ENCODE peak calls at places on chromosomes 11 and 22, in five cellular contexts. N is adrenal gland, B is cardiac fibroblast, S is mesenchymal stem cell, J is sigmoid colon. M is an unnamed sample.

GRCh38 chr11:66851698-66852465 is 5.0 kb upstream of the LRFN4 start:
- DNase-seq in N (no peak), J (peak), S (no peak), B (no peak), M (no peak)

GRCh38 chr11:66950113-66950535 is 8.1 kb downstream of the PC start:
- DNase-seq in S (peak), J (peak), B (peak), N (peak), M (peak)

GRCh38 chr11:60753309-60753708 is 3.4 kb upstream of the MS4A15 start:
- DNase-seq in S (no peak), J (no peak), B (no peak), N (no peak), M (no peak)

GRCh38 chr11:24635588-24636290 is 138.9 kb downstream of the LUZP2 start:
- DNase-seq in B (no peak), S (peak), N (no peak), J (no peak), M (no peak)

GRCh38 chr22:43393132-43393844 is 18.5 kb upstream of the MPPED1 start:
- DNase-seq in N (no peak), B (no peak), J (no peak), S (no peak), M (no peak)

GRCh38 chr11:69377953-69378302 is 84.0 kb downstream of the MYEOV start:
- DNase-seq in B (no peak), J (peak), S (no peak), N (no peak), M (no peak)

GRCh38 chr22:45977003-45977395 is at the start of gene WNT7B:
- DNase-seq in S (no peak), N (no peak), J (no peak), B (no peak), M (no peak)

GRCh38 chr22:49544286-49544685 is 283.4 kb downstream of the BRD1 start:
- DNase-seq in N (no peak), S (no peak), B (no peak), J (peak), M (no peak)

GRCh38 chr11:92475316-92475715 is 250.7 kb downstream of the FAT3 start:
- DNase-seq in B (no peak), S (no peak), J (no peak), N (no peak), M (no peak)

GRCh38 chr11:121487191-121487590 is 34.4 kb upstream of the SORL1-AS1 start:
- DNase-seq in B (no peak), S (no peak), J (no peak), N (no peak), M (no peak)

GRCh38 chr11:116328410-116328809 is 444.4 kb downstream of the BUD13 start:
- DNase-seq in N (no peak), J (no peak), B (no peak), S (no peak), M (no peak)

GRCh38 chr11:130897262-130898182 is 18.8 kb downstream of the SNX19 start:
- DNase-seq in S (no peak), J (peak), B (peak), N (peak), M (peak)

GRCh38 chr11:67301951-67302516 is 1.3 kb upstream of the SSH3 start:
- DNase-seq in S (peak), B (peak), J (peak), N (peak), M (peak)

GRCh38 chr11:102518296-102519094 is 12.1 kb downstream of the MMP7 start:
- DNase-seq in S (no peak), B (peak), N (no peak), J (no peak), M (no peak)

GRCh38 chr11:61545341-61545740 is 35.5 kb downstream of the SYT7 start:
- DNase-seq in S (no peak), J (no peak), N (no peak), B (no peak), M (peak)

GRCh38 chr11:113519989-113520613 is 44.9 kb upstream of the DRD2 start:
- DNase-seq in S (no peak), B (no peak), N (no peak), J (no peak), M (no peak)

GRCh38 chr11:43580735-43581369 is 99.7 kb upstream of the HSD17B12 start:
- DNase-seq in B (peak), J (no peak), S (no peak), N (no peak), M (no peak)

GRCh38 chr11:111793863-111794262 is 27.7 kb upstream of the PPP2R1B start:
- DNase-seq in B (peak), N (peak), S (no peak), J (no peak), M (peak)

GRCh38 chr22:46090051-46090591 is 60.2 kb upstream of the PPARA start:
- DNase-seq in N (peak), J (peak), B (no peak), S (no peak), M (no peak)

GRCh38 chr22:29081499-29082236 is 8.8 kb downstream of the KREMEN1 start:
- DNase-seq in N (peak), J (no peak), S (no peak), B (no peak), M (no peak)

GRCh38 chr11:27524155-27524554 is 17.6 kb upstream of the LIN7C start:
- DNase-seq in N (no peak), S (peak), J (no peak), B (peak), M (peak)

GRCh38 chr22:40721266-40721665 is 42.0 kb downstream of the MCHR1 start:
- DNase-seq in J (no peak), N (no peak), B (no peak), S (peak), M (peak)

GRCh38 chr11:120346233-120346632 is 10.0 kb downstream of the ARHGEF12 start:
- DNase-seq in J (no peak), S (no peak), N (no peak), B (no peak), M (no peak)

GRCh38 chr11:111367411-111368284 is 11.4 kb downstream of the POU2AF1 start:
- DNase-seq in J (no peak), B (no peak), S (no peak), N (no peak), M (no peak)

GRCh38 chr11:95245038-95245437 is 14.0 kb upstream of the SESN3 start:
- DNase-seq in B (peak), N (no peak), S (peak), J (no peak), M (peak)

GRCh38 chr11:120900642-120901041 is 123.3 kb upstream of the TBCEL start:
- DNase-seq in N (no peak), J (no peak), S (no peak), B (no peak), M (no peak)

GRCh38 chr11:10204021-10204420 is 90.0 kb downstream of the SBF2 start:
- DNase-seq in N (no peak), J (no peak), S (no peak), B (no peak), M (no peak)

GRCh38 chr11:73288197-73288872 is 16.2 kb downstream of the P2RY6 start:
- DNase-seq in N (no peak), B (no peak), J (no peak), S (no peak), M (no peak)

GRCh38 chr22:43515902-43516301 is 104.1 kb downstream of the MPPED1 start:
- DNase-seq in S (no peak), N (no peak), J (no peak), B (no peak), M (no peak)

GRCh38 chr11:109423114-109423859 is 1.3 kb downstream of the C11orf87 start:
- DNase-seq in S (peak), N (no peak), B (peak), J (no peak), M (peak)

GRCh38 chr11:94183886-94184264 is 55.2 kb downstream of the PANX1 start:
- DNase-seq in N (peak), J (peak), B (peak), S (peak), M (peak)

GRCh38 chr22:42316988-42317387 is 46.5 kb upstream of the TCF20 start:
- DNase-seq in B (peak), S (no peak), J (peak), N (no peak), M (peak)

GRCh38 chr11:62501432-62501891 is 45.1 kb downstream of the AHNAK start:
- DNase-seq in B (peak), N (no peak), J (peak), S (no peak), M (peak)

GRCh38 chr22:27419473-27419872 is 382.1 kb downstream of the MN1 start:
- DNase-seq in N (no peak), S (no peak), B (peak), J (no peak), M (no peak)

GRCh38 chr22:35318346-35319215 is 18.9 kb downstream of the TOM1 start:
- DNase-seq in N (peak), S (no peak), J (no peak), B (no peak), M (no peak)

GRCh38 chr11:86116996-86117705 is 48.3 kb upstream of the PICALM start:
- DNase-seq in B (peak), N (no peak), J (no peak), S (no peak), M (peak)

GRCh38 chr11:86118201-86118600 is 49.3 kb upstream of the PICALM start:
- DNase-seq in S (no peak), N (no peak), J (no peak), B (no peak), M (no peak)

GRCh38 chr11:86117706-86118050 is 48.8 kb upstream of the PICALM start:
- DNase-seq in S (no peak), J (no peak), B (no peak), N (no peak), M (no peak)

GRCh38 chr11:86115542-86116385 is 46.9 kb upstream of the PICALM start:
- DNase-seq in N (no peak), S (no peak), J (no peak), B (no peak), M (peak)

DNA sequence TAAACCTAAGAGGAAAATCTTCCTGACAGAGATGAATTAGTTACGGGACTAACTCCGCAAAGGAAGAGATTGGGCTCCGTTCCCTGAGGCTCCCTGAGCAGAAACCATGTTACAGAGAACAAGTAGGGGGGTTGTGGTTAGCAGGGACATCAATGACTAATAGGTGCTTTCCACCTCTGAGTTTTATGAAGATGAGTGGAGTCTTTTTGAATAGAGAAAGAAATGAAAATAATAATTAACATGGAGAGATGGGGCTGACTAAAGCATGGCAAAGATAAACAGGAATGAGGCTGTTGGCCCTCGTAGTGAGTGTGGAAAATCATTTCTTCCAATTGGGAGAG is 47.5 kb upstream of the PICALM start:
- DNase-seq in S (peak), N (no peak), B (peak), J (no peak), M (peak)
- H3K4me3 ChIP-seq in S (no peak), N (no peak), B (no peak), J (no peak), M (no peak)

GRCh38 chr11:34050536-34050935 is 995 bp upstream of the CAPRIN1 start:
- DNase-seq in B (peak), N (no peak), J (no peak), S (peak), M (peak)

GRCh38 chr11:34050967-34051348 is 573 bp upstream of the CAPRIN1 start:
- DNase-seq in S (peak), B (no peak), N (no peak), J (no peak), M (peak)

GRCh38 chr11:34052608-34053160 is 1.2 kb downstream of the CAPRIN1 start:
- DNase-seq in N (no peak), S (peak), J (peak), B (no peak), M (no peak)

GRCh38 chr11:34052036-34052607 is 591 bp downstream of the CAPRIN1 start:
- DNase-seq in N (peak), S (peak), B (peak), J (peak), M (peak)

DNA sequence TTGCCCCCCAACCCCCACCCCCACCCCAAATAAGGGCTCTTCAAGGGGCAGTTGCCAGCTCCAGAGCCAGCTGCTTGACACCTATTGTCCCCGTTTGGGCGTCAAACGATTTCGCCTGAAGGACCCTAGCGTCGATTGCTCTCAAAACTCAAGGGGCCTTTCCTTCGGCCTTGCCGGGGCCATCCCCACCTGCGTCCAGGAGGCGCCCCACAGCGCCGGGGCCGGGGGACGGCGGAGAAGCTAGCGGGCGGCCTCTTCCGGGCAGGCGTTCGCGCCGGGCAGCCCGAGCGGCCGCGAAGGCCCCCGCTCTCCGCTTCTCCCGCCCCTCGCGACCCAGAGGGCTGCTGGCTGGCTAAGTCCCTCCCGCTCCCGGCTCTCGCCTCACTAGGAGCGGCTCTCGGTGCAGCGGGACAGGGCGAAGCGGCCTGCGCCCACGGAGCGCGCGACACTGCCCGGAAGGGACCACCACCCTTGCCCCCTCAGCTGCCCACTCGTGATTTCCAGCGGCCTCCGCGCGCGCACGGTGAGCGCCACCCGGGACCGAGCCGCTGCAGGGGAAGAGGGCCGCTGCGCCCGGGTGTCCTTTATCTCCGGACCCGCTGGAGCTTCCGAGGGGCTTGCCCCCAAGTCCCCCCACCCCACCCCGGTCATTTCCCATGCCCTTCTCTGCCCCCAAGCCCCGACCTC is at the start of gene CAPRIN1:
- DNase-seq in N (peak), J (peak), S (peak), B (peak), M (peak)
- H3K4me3 ChIP-seq in N (peak), J (peak), S (peak), B (peak), M (peak)

GRCh38 chr11:18791175-18792065 is at the start of gene PTPN5:
- DNase-seq in S (no peak), J (no peak), B (no peak), N (no peak), M (peak)
- H3K4me3 ChIP-seq in S (peak), J (peak), B (no peak), N (peak), M (peak)

DNA sequence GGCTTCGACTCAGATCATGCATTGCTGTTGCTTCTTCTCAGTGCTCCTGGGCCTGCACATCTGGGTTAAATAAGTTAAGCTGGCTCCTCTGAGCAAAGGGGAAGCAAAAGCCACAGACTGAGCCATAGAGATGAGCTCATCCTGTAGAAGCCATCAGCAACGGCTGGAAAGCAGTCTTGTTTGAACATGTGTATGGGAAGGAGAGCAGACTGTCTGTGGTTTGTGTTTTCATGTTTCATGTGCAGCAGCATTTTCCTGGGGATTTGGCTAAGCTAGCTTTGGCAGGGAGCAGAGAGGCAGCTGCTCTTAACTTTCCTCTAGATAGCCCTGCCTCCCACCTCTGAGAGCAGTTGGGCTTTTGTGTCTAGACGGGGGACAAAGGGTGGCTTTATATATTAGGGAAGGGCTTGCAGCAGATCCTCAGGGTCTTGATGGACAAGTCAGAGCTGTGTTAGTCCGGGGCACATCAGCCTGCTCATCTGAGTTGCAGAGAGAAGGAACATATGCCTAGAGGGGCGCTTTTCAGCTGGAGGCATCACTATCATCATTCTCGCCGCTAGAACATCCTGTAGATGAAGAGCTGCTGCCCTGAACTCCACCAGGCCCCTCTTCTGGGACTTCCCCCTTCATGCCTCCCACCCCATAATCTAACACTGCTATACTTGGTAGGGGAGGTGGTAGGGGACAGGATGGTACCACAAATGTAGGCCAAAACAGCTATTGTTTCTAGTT is 14.9 kb downstream of the DCPS start:
- DNase-seq in S (peak), N (no peak), B (peak), J (peak), M (peak)
- H3K4me3 ChIP-seq in S (no peak), N (no peak), B (no peak), J (no peak), M (peak)

DNA sequence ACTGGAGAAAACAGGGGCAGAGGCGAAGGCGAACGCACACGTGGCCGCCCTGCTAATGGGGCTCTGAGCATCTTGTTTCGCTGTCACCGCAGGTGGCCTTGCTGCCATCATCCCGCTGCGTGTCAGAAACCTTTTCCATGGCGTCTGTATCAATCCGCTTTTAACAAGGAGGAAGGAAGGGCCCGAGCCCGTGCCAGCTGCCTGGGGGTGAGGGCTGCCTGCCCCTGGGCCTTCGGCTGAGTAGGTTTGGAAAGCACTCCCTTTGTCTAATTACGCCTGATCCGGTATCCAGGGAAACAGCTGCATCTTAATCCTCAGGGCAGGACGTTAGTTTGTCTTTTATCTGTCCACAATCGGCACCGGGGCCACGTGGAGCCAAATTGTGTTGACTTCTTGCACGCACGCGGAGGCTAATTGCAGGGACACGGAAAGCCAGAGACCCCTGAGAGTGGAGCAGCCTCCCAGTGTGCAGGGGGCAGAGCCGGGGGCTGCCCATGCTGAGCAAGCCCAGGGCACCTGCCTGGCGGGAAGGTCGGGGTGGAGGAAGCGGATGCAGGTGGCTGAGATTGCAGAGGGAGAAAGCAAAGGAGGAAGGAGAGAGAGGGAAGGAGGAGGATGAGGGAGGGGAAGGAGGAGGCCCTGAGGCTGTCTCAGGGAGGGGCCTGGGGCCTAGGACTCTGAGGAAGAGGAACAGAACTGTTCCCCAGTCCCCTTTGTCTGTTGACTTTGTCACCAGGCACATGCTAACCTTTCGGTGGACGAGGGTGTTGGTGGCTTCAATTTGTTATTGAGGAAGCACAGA is 19.3 kb upstream of the TH start:
- DNase-seq in B (no peak), J (no peak), N (peak), S (no peak), M (no peak)
- H3K4me3 ChIP-seq in B (no peak), J (no peak), N (no peak), S (no peak), M (no peak)

DNA sequence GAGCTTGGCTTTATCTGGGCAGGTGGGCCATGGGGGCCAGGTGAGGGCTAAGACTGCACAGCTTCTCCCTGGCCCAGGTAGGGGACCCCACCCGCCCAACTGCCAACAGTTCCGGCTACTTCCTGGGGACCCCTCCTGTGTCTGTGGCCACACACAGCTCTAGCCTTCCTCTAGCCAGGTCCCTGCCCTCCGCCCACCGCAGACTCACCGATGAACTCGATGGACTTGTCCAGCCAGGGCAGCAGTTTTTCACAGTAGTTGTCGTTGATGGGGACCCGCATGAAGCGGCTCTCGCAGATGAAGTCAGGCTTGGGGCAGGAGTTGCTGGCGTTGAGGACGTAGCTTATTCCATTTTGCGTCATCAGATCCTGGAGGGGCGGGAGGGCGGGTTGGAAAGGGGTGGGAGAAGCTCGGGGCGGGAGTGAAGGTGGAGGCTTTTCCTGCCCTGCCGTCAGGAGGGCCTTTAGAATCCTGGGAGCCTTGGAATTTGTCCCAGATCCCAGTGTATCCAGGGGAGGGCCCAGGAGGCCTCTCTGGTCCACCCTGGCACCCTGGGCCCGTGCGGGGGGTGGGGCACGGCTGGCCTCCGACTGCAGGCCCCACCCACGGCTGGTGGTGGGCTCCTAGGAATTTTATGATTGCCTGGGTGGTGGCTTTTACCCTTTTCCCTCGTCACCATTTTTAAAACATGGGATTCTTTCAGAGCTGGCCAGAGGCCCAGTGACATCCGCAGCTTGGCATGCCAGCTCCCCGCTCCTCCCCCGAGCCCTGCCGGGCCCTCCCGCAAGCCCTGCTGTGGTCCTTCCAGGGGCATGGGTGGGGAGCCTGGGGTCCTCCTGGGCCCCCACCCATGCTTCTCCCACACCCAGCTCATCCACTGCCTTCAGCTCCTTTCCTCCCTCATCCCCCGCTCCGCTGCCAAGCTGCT is 13.9 kb downstream of the DUSP8 start:
- DNase-seq in S (peak), N (peak), B (peak), J (peak), M (peak)
- H3K4me3 ChIP-seq in S (no peak), N (no peak), B (no peak), J (no peak), M (no peak)

M was measured in choroid plexus epithelial cell.